ENCODE peak calls at places on chromosomes 13 and 19, in four cellular contexts. E is GM12878, R is K562, O is HepG2. C is an unnamed sample.

GRCh38 chr13:23547000-23547590 is 23.1 kb upstream of the TNFRSF19 start:
- DNase-seq in O (no peak), E (no peak), R (no peak), C (peak; percentile 69)

GRCh38 chr19:15449620-15450527 is at the start of gene WIZ:
- DNase-seq in O (peak; percentile 35), R (peak; percentile 92), E (no peak), C (peak; percentile 92)

GRCh38 chr19:22806418-22806817 is 22.5 kb upstream of the ZNF99 start:
- DNase-seq in O (no peak), R (no peak), E (no peak), C (no peak)

GRCh38 chr13:93318538-93318937 is 91.9 kb downstream of the GPC6 start:
- DNase-seq in E (no peak), O (peak; percentile 3), R (no peak), C (peak; percentile 37)

GRCh38 chr19:13260883-13261653 is 110.9 kb downstream of the IER2 start:
- DNase-seq in E (peak; percentile 79), R (peak; percentile 36), O (no peak), C (no peak)

GRCh38 chr13:106083620-106084350 is 451.7 kb downstream of the EFNB2 start:
- DNase-seq in R (no peak), O (peak; percentile 6), E (no peak), C (peak; percentile 79)

GRCh38 chr19:43525836-43526771 is 897 bp downstream of the ETHE1 start:
- DNase-seq in O (no peak), R (peak; percentile 18), E (no peak), C (peak; percentile 39)

GRCh38 chr19:17757125-17757524 is 5.8 kb downstream of the FCHO1 start:
- DNase-seq in E (no peak), O (no peak), R (no peak), C (no peak)

GRCh38 chr13:86725105-86725504 is 925.9 kb upstream of the SLITRK6 start:
- DNase-seq in O (no peak), E (no peak), R (no peak), C (peak; percentile 69)

GRCh38 chr13:79936368-79937136 is 404.4 kb downstream of the SPRY2 start:
- DNase-seq in E (no peak), R (no peak), O (peak; percentile 3), C (no peak)

GRCh38 chr13:25046985-25047660 is 48.8 kb upstream of the PABPC3 start:
- DNase-seq in R (no peak), O (no peak), E (no peak), C (peak; percentile 82)

GRCh38 chr19:16902545-16902944 is 13.7 kb downstream of the F2RL3 start:
- DNase-seq in O (no peak), R (no peak), E (no peak), C (no peak)

GRCh38 chr13:75480691-75481175 is 1.2 kb downstream of the TBC1D4 start:
- DNase-seq in R (peak; percentile 7), O (peak; percentile 53), E (no peak), C (peak; percentile 84)

GRCh38 chr13:40446365-40446764 is 220.1 kb downstream of the FOXO1 start:
- DNase-seq in O (no peak), E (no peak), R (no peak), C (no peak)

GRCh38 chr13:79225487-79226232 is 180.4 kb downstream of the RBM26 start:
- DNase-seq in R (no peak), O (no peak), E (no peak), C (no peak)

GRCh38 chr19:45276284-45276687 is 25.2 kb downstream of the MARK4 start:
- DNase-seq in E (no peak), R (no peak), O (peak; percentile 87), C (no peak)

GRCh38 chr19:42022616-42023015 is 28.6 kb upstream of the ATP1A3 start:
- DNase-seq in O (no peak), E (no peak), R (no peak), C (no peak)

GRCh38 chr19:16367269-16367683 is 42.6 kb downstream of the KLF2 start:
- DNase-seq in E (peak; percentile 90), O (no peak), R (no peak), C (no peak)

GRCh38 chr19:47538812-47539211 is 23.9 kb upstream of the NAPA start:
- DNase-seq in E (no peak), O (no peak), R (no peak), C (no peak)
- H3K27me3 ChIP-seq in E (no peaks in the 10 kb centered on the region), O (peaks cover 4% of the 10 kb centered on the region), R (peaks cover under 1% of the 10 kb centered on the region), C (no peaks in the 10 kb centered on the region)

GRCh38 chr13:114025432-114026127 is 51.7 kb upstream of the C13orf46 start:
- DNase-seq in E (no peak), R (no peak), O (no peak), C (no peak)
- TF ChIP-seq JUNB in E (no peak), R (no peak), O (no peak), C (no peak)

GRCh38 chr13:47005761-47006414 is 109.0 kb upstream of the HTR2A start:
- DNase-seq in R (no peak), O (no peak), E (no peak), C (no peak)
- TF ChIP-seq CREB1 in R (no peak), O (no peak), E (no peak), C (no peak)

GRCh38 chr19:3049089-3049488 is 13.2 kb downstream of the TLE5 start:
- DNase-seq in R (no peak), E (no peak), O (no peak), C (no peak)
- H3K27me3 ChIP-seq in R (no peaks in the 10 kb centered on the region), E (peaks cover 3% of the 10 kb centered on the region), O (no peaks in the 10 kb centered on the region), C (peaks cover 28% of the 10 kb centered on the region)

DNA sequence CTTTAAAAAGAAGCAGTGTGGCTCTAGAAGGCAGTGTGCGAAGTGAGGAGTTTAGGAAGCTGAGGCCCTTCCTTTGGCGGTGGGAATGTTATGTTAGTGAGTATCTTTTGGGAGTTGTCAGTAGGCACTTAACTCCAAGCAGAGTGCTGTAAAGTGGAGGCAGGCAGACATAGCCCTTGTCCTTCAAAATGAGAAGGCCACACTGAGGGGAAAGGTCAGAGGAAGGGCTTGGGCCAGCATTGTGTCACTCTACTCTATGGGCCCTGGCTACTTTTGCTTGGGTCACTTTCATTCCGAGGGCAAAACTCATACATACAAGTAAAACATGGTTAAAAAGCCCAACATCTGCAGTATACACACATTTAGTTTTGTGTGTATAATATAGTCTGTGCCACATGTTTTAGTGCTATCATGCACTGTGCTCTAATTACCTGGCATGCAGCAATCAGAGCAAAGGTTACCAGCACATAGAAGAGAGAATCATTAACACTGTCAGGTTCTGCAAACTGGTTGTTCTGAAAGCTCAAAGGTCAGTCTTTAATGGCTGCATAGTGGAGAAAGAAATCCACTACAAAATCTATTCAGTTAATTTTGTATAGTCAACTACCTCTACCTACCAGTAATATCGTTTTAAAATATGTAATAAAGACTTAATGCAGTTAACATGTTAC is 64.4 kb downstream of the WASF3 start:
- DNase-seq in E (no peak), R (no peak), O (peak; percentile 62), C (no peak)
- TF ChIP-seq JUNB in E (no peak), R (no peak), O (no peak), C (no peak)

C was measured in GM23338.